ENCODE peak calls at places on chromosomes 2 and 18, in five cellular contexts. D is right atrium auricular region, K is neuronal stem cell, B is upper lobe of left lung, Z is spleen. M is an unnamed sample.

GRCh38 chr2:99754215-99754614 is 264.4 kb upstream of the REV1 start:
- DNase-seq in D (no peak), K (no peak), B (no peak), Z (no peak), M (peak)

GRCh38 chr2:69565431-69565839 is 78.1 kb downstream of the AAK1 start:
- DNase-seq in D (no peak), K (peak), B (no peak), Z (peak), M (peak)

GRCh38 chr2:230680463-230681195 is 32.0 kb upstream of the CAB39 start:
- DNase-seq in D (no peak), K (no peak), B (no peak), Z (no peak), M (peak)

GRCh38 chr2:139059617-139060016 is 279.4 kb upstream of the NXPH2 start:
- DNase-seq in D (no peak), K (no peak), B (no peak), Z (no peak), M (no peak)

GRCh38 chr2:169528271-169528701 is 18.8 kb downstream of the KLHL41 start:
- DNase-seq in D (peak), K (peak), B (no peak), Z (peak), M (peak)

GRCh38 chr2:179580378-179581146 is 280.9 kb downstream of the ZNF385B start:
- DNase-seq in D (no peak), K (no peak), B (no peak), Z (no peak), M (no peak)

GRCh38 chr2:188078544-188078943 is 213.1 kb upstream of the GULP1 start:
- DNase-seq in D (no peak), K (no peak), B (no peak), Z (no peak), M (no peak)

GRCh38 chr2:192574552-192574951 is 379.8 kb upstream of the TMEFF2 start:
- DNase-seq in D (no peak), K (no peak), B (no peak), Z (no peak), M (no peak)

GRCh38 chr2:74516070-74516633 is 1.9 kb downstream of the TLX2 start:
- DNase-seq in D (no peak), K (no peak), B (peak), Z (peak), M (peak)

GRCh38 chr2:72893594-72894319 is 6.5 kb downstream of the SPR start:
- DNase-seq in D (no peak), K (no peak), B (peak), Z (no peak), M (peak)

GRCh38 chr18:49569701-49570100 is 7.8 kb downstream of the LIPG start:
- DNase-seq in D (no peak), K (no peak), B (no peak), Z (no peak), M (no peak)

GRCh38 chr18:52002600-52002999 is 337.4 kb upstream of the DCC start:
- DNase-seq in D (no peak), K (no peak), B (no peak), Z (no peak), M (no peak)

GRCh38 chr2:147420517-147420916 is 424.3 kb upstream of the ACVR2A start:
- DNase-seq in D (no peak), K (no peak), B (no peak), Z (no peak), M (no peak)
- H3K4me3 ChIP-seq in D (no peak), K (no peak), B (no peak), Z (no peak), M (no peak)

GRCh38 chr2:58428286-58428552 is 187.1 kb upstream of the FANCL start:
- DNase-seq in D (no peak), K (peak), B (peak), Z (no peak), M (peak)

GRCh38 chr2:58427572-58428285 is 186.6 kb upstream of the FANCL start:
- DNase-seq in D (no peak), K (peak), B (peak), Z (no peak), M (peak)

GRCh38 chr2:58425368-58425767 is 184.2 kb upstream of the FANCL start:
- DNase-seq in D (no peak), K (no peak), B (no peak), Z (no peak), M (no peak)

GRCh38 chr2:58429285-58429874 is 188.3 kb upstream of the FANCL start:
- DNase-seq in D (no peak), K (no peak), B (no peak), Z (no peak), M (no peak)

DNA sequence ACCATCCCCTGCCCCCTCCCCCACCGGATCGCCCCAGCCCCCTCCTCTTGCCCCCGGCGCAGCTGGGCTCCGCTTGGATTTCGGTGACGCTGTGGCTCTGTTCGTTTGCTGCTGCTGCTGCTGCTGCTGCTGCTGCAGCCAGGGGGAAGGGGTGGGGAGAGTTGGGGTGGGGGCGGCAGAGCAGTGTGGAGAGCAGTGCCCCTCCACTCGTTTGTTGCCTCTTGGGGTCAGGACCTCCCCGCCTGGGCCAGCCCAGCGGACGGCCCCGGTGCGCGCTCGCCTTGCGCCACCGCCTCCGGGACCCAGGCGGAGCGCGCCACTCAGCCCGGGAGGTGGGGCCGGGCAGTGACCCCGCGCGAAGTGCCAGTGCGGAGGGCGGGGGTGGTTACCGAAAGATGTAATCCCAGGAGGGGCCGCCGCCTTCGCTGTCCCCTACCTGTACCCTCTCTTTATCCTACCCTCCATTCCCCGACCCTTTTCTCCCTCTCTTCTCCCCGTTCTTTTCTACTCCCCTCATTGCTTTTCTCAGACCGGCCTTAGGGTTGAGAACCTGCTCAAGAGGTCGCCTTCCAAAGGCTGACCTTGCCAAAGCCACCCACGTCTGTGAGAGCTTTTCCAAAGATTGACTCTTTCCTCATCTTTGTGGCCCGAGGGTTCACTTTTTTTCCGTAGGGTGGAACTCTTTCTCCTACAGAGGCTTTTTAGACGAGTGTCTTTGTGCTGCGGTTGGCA is 187.6 kb upstream of the FANCL start:
- DNase-seq in D (no peak), K (peak), B (peak), Z (peak), M (no peak)
- H3K4me3 ChIP-seq in D (no peak), K (peak), B (peak), Z (no peak), M (peak)

DNA sequence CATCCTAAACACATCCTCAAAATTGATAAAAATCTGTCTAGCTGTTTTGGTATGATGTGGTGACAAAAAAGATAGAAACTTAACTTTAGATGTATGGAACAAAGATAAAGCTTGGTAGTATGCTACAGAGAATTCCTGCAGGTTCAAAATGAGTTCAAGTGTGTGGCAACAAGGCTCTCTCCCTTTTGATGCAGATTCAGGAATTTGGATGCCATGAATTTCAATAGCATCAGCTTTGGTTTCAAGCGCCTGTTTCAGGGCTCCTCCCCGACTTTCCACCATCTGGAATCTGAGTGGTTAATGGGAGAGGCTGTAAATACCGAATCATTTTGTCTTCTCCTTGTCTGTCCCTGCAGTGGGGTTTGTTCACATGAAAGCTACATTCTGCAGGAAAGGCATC is 180.6 kb downstream of the MTX2 start:
- DNase-seq in D (no peak), K (no peak), B (no peak), Z (no peak), M (no peak)
- H3K4me3 ChIP-seq in D (no peak), K (no peak), B (no peak), Z (no peak), M (no peak)

DNA sequence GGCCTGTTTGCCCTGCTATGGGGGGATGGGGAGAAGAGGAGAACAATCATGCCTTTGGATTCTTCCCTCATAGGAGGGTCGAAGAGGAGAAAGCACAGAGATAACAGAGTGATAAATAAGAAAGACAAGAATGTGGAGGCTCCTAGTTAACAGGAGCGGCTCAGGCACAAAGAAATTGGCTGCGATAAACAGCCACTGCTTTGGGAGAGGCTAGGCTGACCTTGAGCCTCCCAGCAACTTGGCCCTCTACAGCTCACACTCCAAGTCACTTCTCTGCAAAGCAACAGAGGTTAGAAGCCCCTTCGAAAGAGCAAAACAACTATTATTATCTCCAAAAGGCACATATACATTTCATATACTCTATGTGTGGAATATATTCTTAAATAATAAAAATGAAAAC is 69.5 kb downstream of the ZBTB7C start:
- DNase-seq in D (no peak), K (no peak), B (no peak), Z (no peak), M (no peak)
- H3K4me3 ChIP-seq in D (no peak), K (no peak), B (no peak), Z (no peak), M (no peak)